ENCODE peak calls at places on chromosome 21, in five cellular contexts. One of them, this sample, is unnamed.

GRCh38 chr21:29939859-29940245 is at the start of gene GRIK1:
- DNase-seq in nephron progenitor cell: peak; percentile 56
- DNase-seq in cardiac muscle cell: no peak
- DNase-seq in body of pancreas: no peak
- DNase-seq in GM10248: no peak
- DNase-seq in this sample: no peak

GRCh38 chr21:37751268-37751975 is 164.8 kb downstream of the KCNJ6 start:
- DNase-seq in nephron progenitor cell: no peak
- DNase-seq in cardiac muscle cell: peak; percentile 43
- DNase-seq in body of pancreas: no peak
- DNase-seq in GM10248: no peak
- DNase-seq in this sample: no peak

GRCh38 chr21:17264182-17264581 is 248.7 kb upstream of the CXADR start:
- DNase-seq in nephron progenitor cell: no peak
- DNase-seq in cardiac muscle cell: no peak
- DNase-seq in body of pancreas: no peak
- DNase-seq in GM10248: no peak
- DNase-seq in this sample: no peak

GRCh38 chr21:23968722-23969647 is 1638.3 kb downstream of the MRPL39 start:
- DNase-seq in nephron progenitor cell: peak; percentile 61
- DNase-seq in cardiac muscle cell: no peak
- DNase-seq in body of pancreas: peak; percentile 56
- DNase-seq in GM10248: peak; percentile 40
- DNase-seq in this sample: no peak

GRCh38 chr21:38042246-38042645 is 126.0 kb upstream of the KCNJ6 start:
- DNase-seq in nephron progenitor cell: no peak
- DNase-seq in cardiac muscle cell: no peak
- DNase-seq in body of pancreas: no peak
- DNase-seq in GM10248: no peak
- DNase-seq in this sample: no peak

GRCh38 chr21:25080706-25081495 is 526.4 kb downstream of the MRPL39 start:
- DNase-seq in nephron progenitor cell: no peak
- DNase-seq in cardiac muscle cell: no peak
- DNase-seq in body of pancreas: no peak
- DNase-seq in GM10248: no peak
- DNase-seq in this sample: no peak

GRCh38 chr21:16307256-16307655 is 577.5 kb downstream of the USP25 start:
- DNase-seq in nephron progenitor cell: no peak
- DNase-seq in cardiac muscle cell: no peak
- DNase-seq in body of pancreas: no peak
- DNase-seq in GM10248: no peak
- DNase-seq in this sample: no peak

GRCh38 chr21:32403201-32403701 is 9.3 kb upstream of the EVA1C start:
- DNase-seq in nephron progenitor cell: peak; percentile 57
- DNase-seq in cardiac muscle cell: peak; percentile 89
- DNase-seq in body of pancreas: peak; percentile 66
- DNase-seq in GM10248: peak; percentile 51
- DNase-seq in this sample: peak; percentile 36

GRCh38 chr21:17279663-17280062 is 233.2 kb upstream of the CXADR start:
- DNase-seq in nephron progenitor cell: no peak
- DNase-seq in cardiac muscle cell: no peak
- DNase-seq in body of pancreas: no peak
- DNase-seq in GM10248: no peak
- DNase-seq in this sample: no peak

GRCh38 chr21:44979687-44980561 is 40.1 kb downstream of the SLX9 start:
- DNase-seq in nephron progenitor cell: no peak
- DNase-seq in cardiac muscle cell: no peak
- DNase-seq in body of pancreas: no peak
- DNase-seq in GM10248: no peak
- DNase-seq in this sample: no peak

GRCh38 chr21:17359781-17360180 is 153.1 kb upstream of the CXADR start:
- DNase-seq in nephron progenitor cell: no peak
- DNase-seq in cardiac muscle cell: no peak
- DNase-seq in body of pancreas: no peak
- DNase-seq in GM10248: no peak
- DNase-seq in this sample: no peak

GRCh38 chr21:17514124-17514481 is 1.3 kb downstream of the CXADR start:
- DNase-seq in nephron progenitor cell: no peak
- DNase-seq in cardiac muscle cell: no peak
- DNase-seq in body of pancreas: no peak
- DNase-seq in GM10248: no peak
- DNase-seq in this sample: no peak

GRCh38 chr21:38753114-38754100 is 52.3 kb upstream of the ETS2 start:
- DNase-seq in nephron progenitor cell: no peak
- DNase-seq in cardiac muscle cell: no peak
- DNase-seq in body of pancreas: no peak
- DNase-seq in GM10248: no peak
- DNase-seq in this sample: no peak

GRCh38 chr21:33478182-33478581 is 1.6 kb downstream of the TMEM50B start:
- DNase-seq in nephron progenitor cell: no peak
- DNase-seq in cardiac muscle cell: no peak
- DNase-seq in body of pancreas: no peak
- DNase-seq in GM10248: no peak
- DNase-seq in this sample: no peak

GRCh38 chr21:33477066-33477465 is 2.7 kb downstream of the TMEM50B start:
- DNase-seq in nephron progenitor cell: no peak
- DNase-seq in cardiac muscle cell: no peak
- DNase-seq in body of pancreas: no peak
- DNase-seq in GM10248: no peak
- DNase-seq in this sample: no peak

GRCh38 chr21:33479679-33480480 is at the start of gene TMEM50B:
- DNase-seq in nephron progenitor cell: peak; percentile 96
- DNase-seq in cardiac muscle cell: peak; percentile 98
- DNase-seq in body of pancreas: peak; percentile 96
- DNase-seq in GM10248: peak; percentile 98
- DNase-seq in this sample: peak; percentile 99

GRCh38 chr21:33480481-33481103 is 818 bp upstream of the TMEM50B start:
- DNase-seq in nephron progenitor cell: no peak
- DNase-seq in cardiac muscle cell: no peak
- DNase-seq in body of pancreas: no peak
- DNase-seq in GM10248: no peak
- DNase-seq in this sample: no peak

DNA sequence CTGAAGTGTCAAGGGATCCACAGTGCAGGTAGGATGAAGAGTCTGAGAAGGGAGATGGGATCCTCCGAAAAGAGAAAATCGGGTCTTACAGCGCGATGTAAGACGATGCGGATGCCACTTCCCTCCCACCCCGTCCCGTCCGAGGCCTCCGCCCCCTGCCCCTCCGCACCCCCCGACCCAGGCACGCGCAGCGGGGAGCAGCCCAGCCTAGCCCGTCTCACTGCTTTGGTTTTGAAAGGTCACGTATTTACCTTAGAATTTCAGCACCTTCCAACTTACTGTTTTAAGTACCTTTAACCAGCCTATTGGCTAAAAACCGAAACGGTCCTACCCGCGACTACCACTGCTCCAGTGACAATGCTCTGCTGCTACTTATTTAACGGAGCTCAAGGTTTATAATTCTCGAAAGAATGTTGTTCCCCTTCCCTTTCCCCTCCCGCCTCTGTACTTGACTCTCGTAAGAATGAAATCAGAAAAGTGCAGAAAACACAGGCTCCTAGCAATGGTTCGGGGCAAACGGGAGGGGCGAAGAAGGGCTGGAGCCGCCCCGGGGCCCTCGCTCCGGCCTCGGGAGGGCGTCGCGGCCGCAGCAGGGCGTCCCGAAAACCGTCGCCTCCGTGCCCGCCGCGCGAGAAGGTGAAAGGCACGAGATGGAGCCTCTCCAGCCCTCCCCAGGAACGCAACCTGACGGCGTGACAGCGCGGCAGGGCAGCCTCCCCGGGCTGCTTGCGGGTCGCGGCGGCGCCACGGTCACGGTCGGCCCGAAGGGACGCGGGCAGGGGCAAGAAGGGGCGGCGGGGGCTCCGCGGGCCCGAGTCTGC is 706 bp downstream of the TMEM50B start:
- DNase-seq in nephron progenitor cell: peak; percentile 63
- DNase-seq in cardiac muscle cell: peak; percentile 39
- DNase-seq in body of pancreas: peak; percentile 42
- DNase-seq in GM10248: peak; percentile 65
- DNase-seq in this sample: peak; percentile 7
- TF ChIP-seq CTCF in nephron progenitor cell: no peak
- TF ChIP-seq CTCF in cardiac muscle cell: peak; percentile 20
- TF ChIP-seq CTCF in body of pancreas: no peak
- TF ChIP-seq CTCF in GM10248: no peak
- TF ChIP-seq CTCF in this sample: peak; percentile 36

GRCh38 chr21:42455196-42455595 is 40.8 kb downstream of the RSPH1 start:
- DNase-seq in nephron progenitor cell: no peak
- DNase-seq in cardiac muscle cell: no peak
- DNase-seq in body of pancreas: no peak
- DNase-seq in GM10248: no peak
- DNase-seq in this sample: no peak
- TF ChIP-seq CTCF in nephron progenitor cell: no peak
- TF ChIP-seq CTCF in cardiac muscle cell: no peak
- TF ChIP-seq CTCF in body of pancreas: no peak
- TF ChIP-seq CTCF in GM10248: no peak
- TF ChIP-seq CTCF in this sample: no peak

GRCh38 chr21:40516336-40516735 is 330.6 kb downstream of the DSCAM start:
- DNase-seq in nephron progenitor cell: peak; percentile 4
- DNase-seq in cardiac muscle cell: no peak
- DNase-seq in body of pancreas: no peak
- DNase-seq in GM10248: no peak
- DNase-seq in this sample: peak; percentile 32

GRCh38 chr21:40507978-40508377 is 339.0 kb downstream of the DSCAM start:
- DNase-seq in nephron progenitor cell: no peak
- DNase-seq in cardiac muscle cell: no peak
- DNase-seq in body of pancreas: no peak
- DNase-seq in GM10248: no peak
- DNase-seq in this sample: no peak

GRCh38 chr21:40511976-40512375 is 335.0 kb downstream of the DSCAM start:
- DNase-seq in nephron progenitor cell: no peak
- DNase-seq in cardiac muscle cell: no peak
- DNase-seq in body of pancreas: no peak
- DNase-seq in GM10248: no peak
- DNase-seq in this sample: no peak

GRCh38 chr21:40512590-40512989 is 334.4 kb downstream of the DSCAM start:
- DNase-seq in nephron progenitor cell: peak; percentile 30
- DNase-seq in cardiac muscle cell: no peak
- DNase-seq in body of pancreas: no peak
- DNase-seq in GM10248: no peak
- DNase-seq in this sample: no peak
- TF ChIP-seq CTCF in nephron progenitor cell: peak; percentile 56
- TF ChIP-seq CTCF in cardiac muscle cell: no peak
- TF ChIP-seq CTCF in body of pancreas: peak; percentile 32
- TF ChIP-seq CTCF in GM10248: peak; percentile 15
- TF ChIP-seq CTCF in this sample: peak; percentile 42

GRCh38 chr21:43939443-43940328 is 72.4 kb upstream of the TRAPPC10 start:
- DNase-seq in nephron progenitor cell: no peak
- DNase-seq in cardiac muscle cell: no peak
- DNase-seq in body of pancreas: no peak
- DNase-seq in GM10248: no peak
- DNase-seq in this sample: no peak
- TF ChIP-seq CTCF in nephron progenitor cell: peak; percentile 2
- TF ChIP-seq CTCF in cardiac muscle cell: no peak
- TF ChIP-seq CTCF in body of pancreas: no peak
- TF ChIP-seq CTCF in GM10248: no peak
- TF ChIP-seq CTCF in this sample: no peak

GRCh38 chr21:46459356-46460112 is 843 bp downstream of the DIP2A start:
- DNase-seq in nephron progenitor cell: peak; percentile 32
- DNase-seq in cardiac muscle cell: peak; percentile 53
- DNase-seq in body of pancreas: peak; percentile 60
- DNase-seq in GM10248: no peak
- DNase-seq in this sample: peak; percentile 34

GRCh38 chr21:46459024-46459355 is 299 bp downstream of the DIP2A start:
- DNase-seq in nephron progenitor cell: no peak
- DNase-seq in cardiac muscle cell: no peak
- DNase-seq in body of pancreas: no peak
- DNase-seq in GM10248: no peak
- DNase-seq in this sample: no peak

GRCh38 chr21:46456750-46457149 is 1.9 kb upstream of the DIP2A start:
- DNase-seq in nephron progenitor cell: no peak
- DNase-seq in cardiac muscle cell: no peak
- DNase-seq in body of pancreas: no peak
- DNase-seq in GM10248: no peak
- DNase-seq in this sample: no peak

GRCh38 chr21:46457801-46458314 is 833 bp upstream of the DIP2A start:
- DNase-seq in nephron progenitor cell: peak; percentile 64
- DNase-seq in cardiac muscle cell: peak; percentile 44
- DNase-seq in body of pancreas: peak; percentile 37
- DNase-seq in GM10248: peak; percentile 50
- DNase-seq in this sample: peak; percentile 53

GRCh38 chr21:46458315-46459023 is at the start of gene DIP2A:
- DNase-seq in nephron progenitor cell: peak; percentile 94
- DNase-seq in cardiac muscle cell: peak; percentile 98
- DNase-seq in body of pancreas: peak; percentile 96
- DNase-seq in GM10248: peak; percentile 100
- DNase-seq in this sample: peak; percentile 95
- TF ChIP-seq CTCF in nephron progenitor cell: no peak
- TF ChIP-seq CTCF in cardiac muscle cell: peak; percentile 2
- TF ChIP-seq CTCF in body of pancreas: no peak
- TF ChIP-seq CTCF in GM10248: no peak
- TF ChIP-seq CTCF in this sample: no peak

DNA sequence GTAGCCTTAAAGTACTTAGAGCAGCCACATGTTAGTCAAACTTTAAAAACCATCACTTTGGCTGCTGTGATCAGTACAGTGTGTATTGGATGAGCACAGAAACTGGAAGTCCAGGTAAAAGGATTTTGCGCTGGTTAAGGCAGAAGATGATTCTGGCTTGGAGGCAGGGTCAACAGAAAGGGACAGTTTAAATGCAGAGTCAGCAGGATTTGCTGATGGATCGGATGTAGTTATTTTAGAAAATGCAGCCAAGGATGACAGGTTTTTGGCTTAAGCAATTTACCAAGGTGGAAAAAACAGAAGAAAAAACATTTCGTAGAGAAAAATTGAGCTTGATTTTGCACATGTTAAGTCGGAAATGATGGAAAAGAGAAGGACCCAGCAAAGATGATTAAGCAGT is 45.9 kb upstream of the MORC3 start:
- DNase-seq in nephron progenitor cell: no peak
- DNase-seq in cardiac muscle cell: no peak
- DNase-seq in body of pancreas: no peak
- DNase-seq in GM10248: no peak
- DNase-seq in this sample: no peak
- TF ChIP-seq CTCF in nephron progenitor cell: no peak
- TF ChIP-seq CTCF in cardiac muscle cell: no peak
- TF ChIP-seq CTCF in body of pancreas: no peak
- TF ChIP-seq CTCF in GM10248: no peak
- TF ChIP-seq CTCF in this sample: no peak